ENCODE peak calls at places on chromosomes 13 and 19, in nine cellular contexts. O is heart left ventricle; W is left ventricle myocardium inferior; A is HFF-Myc; B is neuronal stem cell; J is stimulated activated CD8-positive, alpha-beta memory T cell treated with anti-CD3 and anti-CD28 coated beads, Interleukin-7, amount 100 ng/mL, for 1 hour; D is AG10803; R is glutamatergic neuron; Z is HS-5. T is an unnamed sample.

GRCh38 chr19:4052993-4053422 is 13.7 kb downstream of the ZBTB7A start:
- DNase-seq in O (no peak), W (no peak), A (no peak), B (no peak), J (no peak), D (no peak), R (no peak), Z (no peak), T (no peak)

GRCh38 chr19:679418-680286 is 3.5 kb downstream of the FSTL3 start:
- DNase-seq in O (peak; percentile 84), W (peak; percentile 71), A (no peak), B (no peak), J (no peak), D (peak; percentile 72), R (peak; percentile 72), Z (no peak), T (peak; percentile 10)

GRCh38 chr19:27971071-27971470 is 1241.9 kb downstream of the UQCRFS1 start:
- DNase-seq in O (no peak), W (no peak), A (no peak), B (peak; percentile 73), J (no peak), D (peak; percentile 85), R (no peak), Z (no peak), T (no peak)

GRCh38 chr13:33015791-33016323 is 366 bp upstream of the KL start:
- DNase-seq in O (peak; percentile 70), W (peak; percentile 19), A (no peak), B (no peak), J (no peak), D (no peak), R (peak; percentile 20), Z (no peak), T (no peak)

GRCh38 chr13:74904547-74904946 is 577.4 kb downstream of the TBC1D4 start:
- DNase-seq in O (no peak), W (no peak), A (no peak), B (no peak), J (no peak), D (no peak), R (no peak), Z (no peak), T (no peak)

GRCh38 chr19:13902993-13903555 is 2.8 kb downstream of the BRME1 start:
- DNase-seq in O (no peak), W (no peak), A (no peak), B (no peak), J (no peak), D (no peak), R (no peak), Z (no peak), T (peak; percentile 7)

GRCh38 chr13:31115616-31116015 is 46.1 kb downstream of the HSPH1 start:
- DNase-seq in O (no peak), W (no peak), A (no peak), B (no peak), J (no peak), D (no peak), R (no peak), Z (no peak), T (no peak)

GRCh38 chr19:15421726-15422260 is 3.0 kb upstream of the AKAP8L start:
- DNase-seq in O (peak; percentile 80), W (peak; percentile 67), A (no peak), B (no peak), J (no peak), D (no peak), R (no peak), Z (no peak), T (no peak)

GRCh38 chr19:33047422-33047821 is 17.3 kb downstream of the RHPN2 start:
- DNase-seq in O (no peak), W (no peak), A (no peak), B (no peak), J (no peak), D (no peak), R (no peak), Z (no peak), T (no peak)